ENCODE peak calls at places on chromosomes 11 and 22, in six cellular contexts. One of them, this sample, is unnamed.

GRCh38 chr11:114232400-114233070 is 63.7 kb upstream of the NNMT start:
- DNase-seq in IMR-90: no peak
- DNase-seq in adrenal gland: no peak
- DNase-seq in CD8-positive, alpha-beta T cell: no peak
- DNase-seq in dorsolateral prefrontal cortex: no peak
- DNase-seq in thyroid gland: no peak
- DNase-seq in this sample: no peak

GRCh38 chr11:70705097-70705496 is 306.8 kb downstream of the CTTN start:
- DNase-seq in CD8-positive, alpha-beta T cell: no peak
- DNase-seq in adrenal gland: no peak
- DNase-seq in IMR-90: no peak
- DNase-seq in dorsolateral prefrontal cortex: no peak
- DNase-seq in thyroid gland: no peak
- DNase-seq in this sample: no peak

GRCh38 chr11:14342906-14343305 is 16.1 kb downstream of the RRAS2 start:
- DNase-seq in dorsolateral prefrontal cortex: no peak
- DNase-seq in CD8-positive, alpha-beta T cell: no peak
- DNase-seq in thyroid gland: no peak
- DNase-seq in adrenal gland: no peak
- DNase-seq in IMR-90: peak; percentile 82
- DNase-seq in this sample: no peak

GRCh38 chr11:114233755-114234154 is 62.4 kb upstream of the NNMT start:
- DNase-seq in adrenal gland: no peak
- DNase-seq in dorsolateral prefrontal cortex: no peak
- DNase-seq in CD8-positive, alpha-beta T cell: no peak
- DNase-seq in thyroid gland: peak; percentile 32
- DNase-seq in IMR-90: peak; percentile 0
- DNase-seq in this sample: no peak

GRCh38 chr11:19817870-19818269 is 105.2 kb downstream of the NAV2 start:
- DNase-seq in dorsolateral prefrontal cortex: no peak
- DNase-seq in thyroid gland: no peak
- DNase-seq in IMR-90: no peak
- DNase-seq in adrenal gland: no peak
- DNase-seq in CD8-positive, alpha-beta T cell: no peak
- DNase-seq in this sample: no peak

GRCh38 chr22:47872761-47873535 is 1110.5 kb downstream of the TBC1D22A start:
- DNase-seq in thyroid gland: no peak
- DNase-seq in dorsolateral prefrontal cortex: no peak
- DNase-seq in adrenal gland: no peak
- DNase-seq in CD8-positive, alpha-beta T cell: no peak
- DNase-seq in IMR-90: no peak
- DNase-seq in this sample: no peak

GRCh38 chr11:75497788-75498404 is 27.8 kb downstream of the GDPD5 start:
- DNase-seq in CD8-positive, alpha-beta T cell: no peak
- DNase-seq in dorsolateral prefrontal cortex: no peak
- DNase-seq in thyroid gland: no peak
- DNase-seq in IMR-90: no peak
- DNase-seq in adrenal gland: no peak
- DNase-seq in this sample: no peak

GRCh38 chr11:119491753-119492455 is 68.9 kb upstream of the THY1 start:
- DNase-seq in CD8-positive, alpha-beta T cell: no peak
- DNase-seq in dorsolateral prefrontal cortex: no peak
- DNase-seq in thyroid gland: no peak
- DNase-seq in IMR-90: peak; percentile 12
- DNase-seq in adrenal gland: no peak
- DNase-seq in this sample: no peak

GRCh38 chr11:2796091-2796490 is 89.5 kb downstream of the CDKN1C start:
- DNase-seq in IMR-90: no peak
- DNase-seq in CD8-positive, alpha-beta T cell: no peak
- DNase-seq in dorsolateral prefrontal cortex: peak; percentile 36
- DNase-seq in adrenal gland: peak; percentile 14
- DNase-seq in thyroid gland: no peak
- DNase-seq in this sample: no peak

GRCh38 chr22:31451709-31452571 is 37.7 kb downstream of the EIF4ENIF1 start:
- DNase-seq in IMR-90: peak; percentile 59
- DNase-seq in dorsolateral prefrontal cortex: no peak
- DNase-seq in adrenal gland: no peak
- DNase-seq in thyroid gland: peak; percentile 25
- DNase-seq in CD8-positive, alpha-beta T cell: no peak
- DNase-seq in this sample: no peak

GRCh38 chr22:24525416-24526037 is 29.4 kb downstream of the GUCD1 start:
- DNase-seq in adrenal gland: peak; percentile 84
- DNase-seq in dorsolateral prefrontal cortex: peak; percentile 68
- DNase-seq in thyroid gland: peak; percentile 75
- DNase-seq in IMR-90: peak; percentile 65
- DNase-seq in CD8-positive, alpha-beta T cell: peak; percentile 64
- DNase-seq in this sample: peak; percentile 28

GRCh38 chr11:1041936-1042608 is 5.6 kb upstream of the MUC6 start:
- DNase-seq in dorsolateral prefrontal cortex: no peak
- DNase-seq in IMR-90: no peak
- DNase-seq in CD8-positive, alpha-beta T cell: no peak
- DNase-seq in adrenal gland: no peak
- DNase-seq in thyroid gland: no peak
- DNase-seq in this sample: no peak
- TF ChIP-seq CTCF in dorsolateral prefrontal cortex: no peak
- TF ChIP-seq CTCF in IMR-90: no peak
- TF ChIP-seq CTCF in CD8-positive, alpha-beta T cell: no peak
- TF ChIP-seq CTCF in adrenal gland: no peak
- TF ChIP-seq CTCF in thyroid gland: no peak
- TF ChIP-seq CTCF in this sample: no peak

GRCh38 chr22:36770116-36770945 is 5.6 kb downstream of the IFT27 start:
- DNase-seq in thyroid gland: no peak
- DNase-seq in dorsolateral prefrontal cortex: peak; percentile 33
- DNase-seq in IMR-90: no peak
- DNase-seq in CD8-positive, alpha-beta T cell: no peak
- DNase-seq in adrenal gland: peak; percentile 17
- DNase-seq in this sample: no peak
- H3K4me3 ChIP-seq in thyroid gland: no peak overlapping the region
- H3K4me3 ChIP-seq in dorsolateral prefrontal cortex: no peak overlapping the region
- H3K4me3 ChIP-seq in IMR-90: no peak overlapping the region
- H3K4me3 ChIP-seq in CD8-positive, alpha-beta T cell: no peak overlapping the region
- H3K4me3 ChIP-seq in adrenal gland: no peak overlapping the region
- H3K4me3 ChIP-seq in this sample: no peak overlapping the region

DNA sequence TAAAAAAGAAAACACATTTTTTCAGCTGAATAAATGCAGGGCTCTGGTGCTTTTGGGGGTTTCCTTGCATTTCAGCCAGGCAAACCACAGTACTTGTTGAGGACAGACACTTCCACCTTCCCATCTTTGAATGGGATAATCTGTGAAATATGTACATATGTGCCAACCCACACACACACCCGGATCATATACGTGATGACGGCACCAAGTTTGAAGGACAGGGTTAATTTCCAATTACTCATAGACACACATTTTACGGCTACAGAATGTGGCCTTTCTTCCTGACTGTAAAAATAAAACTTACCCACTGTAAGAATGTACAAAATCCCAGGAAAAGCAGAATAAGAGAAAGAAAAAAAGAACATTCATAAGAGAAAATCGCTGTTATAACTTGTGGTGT is 104.3 kb downstream of the MPPED2 start:
- DNase-seq in adrenal gland: no peak
- DNase-seq in IMR-90: no peak
- DNase-seq in CD8-positive, alpha-beta T cell: no peak
- DNase-seq in thyroid gland: no peak
- DNase-seq in dorsolateral prefrontal cortex: no peak
- DNase-seq in this sample: no peak
- H3K27ac ChIP-seq in adrenal gland: no peak overlapping the region
- H3K27ac ChIP-seq in IMR-90: no peak overlapping the region
- H3K27ac ChIP-seq in CD8-positive, alpha-beta T cell: no peak overlapping the region
- H3K27ac ChIP-seq in thyroid gland: peak overlapping the region; percentile 11
- H3K27ac ChIP-seq in dorsolateral prefrontal cortex: no peak overlapping the region
- H3K27ac ChIP-seq in this sample: peak overlapping the region; percentile 85

DNA sequence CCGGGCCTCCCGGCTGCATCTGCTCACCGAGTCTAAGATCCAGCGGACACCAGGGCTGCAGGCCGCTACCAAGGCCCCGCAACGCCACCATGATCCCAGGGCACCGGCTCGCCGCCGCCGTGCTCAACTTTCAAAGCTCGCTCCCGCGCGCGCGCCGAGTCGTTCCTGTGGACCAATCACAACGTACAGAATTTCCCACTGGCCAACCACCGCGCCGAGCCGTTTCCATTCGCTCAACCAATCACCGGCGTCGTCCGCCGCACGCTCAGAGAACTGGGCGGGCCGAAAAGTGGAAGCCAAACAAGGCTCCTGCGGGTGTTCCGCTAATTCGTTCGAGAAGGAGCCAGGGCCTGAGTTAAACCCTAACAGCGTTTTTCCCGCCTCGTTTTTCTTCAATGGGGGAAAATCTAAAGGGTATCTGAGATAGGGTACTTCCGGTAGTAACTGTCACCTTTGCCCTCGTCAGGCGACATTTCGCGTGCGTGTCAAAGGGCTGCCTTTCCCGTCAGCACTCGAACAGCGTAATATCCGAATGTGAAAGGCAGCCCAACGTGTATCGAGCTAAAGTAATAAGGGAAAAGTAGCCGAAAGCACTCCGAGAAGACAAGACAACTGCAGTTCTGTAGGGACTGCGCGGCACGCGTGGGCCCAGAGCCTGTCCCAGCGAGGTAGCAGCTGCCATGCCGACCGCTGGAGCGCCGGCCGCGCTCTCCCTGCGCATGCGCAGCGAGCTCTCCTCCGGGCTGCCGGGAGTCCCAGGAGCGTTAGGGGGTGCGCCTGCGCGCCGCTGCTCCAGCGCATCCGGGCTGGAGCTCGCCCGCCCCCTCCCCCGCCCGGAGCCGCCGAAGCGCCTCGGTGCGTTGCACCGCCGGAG is at the start of the genes NCAPD3 and VPS26B:
- DNase-seq in IMR-90: peak; percentile 93
- DNase-seq in CD8-positive, alpha-beta T cell: peak; percentile 92
- DNase-seq in adrenal gland: peak; percentile 98
- DNase-seq in thyroid gland: peak; percentile 98
- DNase-seq in dorsolateral prefrontal cortex: peak; percentile 96
- DNase-seq in this sample: peak; percentile 92
- TF ChIP-seq CTCF in IMR-90: no peak
- TF ChIP-seq CTCF in CD8-positive, alpha-beta T cell: no peak
- TF ChIP-seq CTCF in adrenal gland: no peak
- TF ChIP-seq CTCF in thyroid gland: no peak
- TF ChIP-seq CTCF in dorsolateral prefrontal cortex: no peak
- TF ChIP-seq CTCF in this sample: peak; percentile 19

DNA sequence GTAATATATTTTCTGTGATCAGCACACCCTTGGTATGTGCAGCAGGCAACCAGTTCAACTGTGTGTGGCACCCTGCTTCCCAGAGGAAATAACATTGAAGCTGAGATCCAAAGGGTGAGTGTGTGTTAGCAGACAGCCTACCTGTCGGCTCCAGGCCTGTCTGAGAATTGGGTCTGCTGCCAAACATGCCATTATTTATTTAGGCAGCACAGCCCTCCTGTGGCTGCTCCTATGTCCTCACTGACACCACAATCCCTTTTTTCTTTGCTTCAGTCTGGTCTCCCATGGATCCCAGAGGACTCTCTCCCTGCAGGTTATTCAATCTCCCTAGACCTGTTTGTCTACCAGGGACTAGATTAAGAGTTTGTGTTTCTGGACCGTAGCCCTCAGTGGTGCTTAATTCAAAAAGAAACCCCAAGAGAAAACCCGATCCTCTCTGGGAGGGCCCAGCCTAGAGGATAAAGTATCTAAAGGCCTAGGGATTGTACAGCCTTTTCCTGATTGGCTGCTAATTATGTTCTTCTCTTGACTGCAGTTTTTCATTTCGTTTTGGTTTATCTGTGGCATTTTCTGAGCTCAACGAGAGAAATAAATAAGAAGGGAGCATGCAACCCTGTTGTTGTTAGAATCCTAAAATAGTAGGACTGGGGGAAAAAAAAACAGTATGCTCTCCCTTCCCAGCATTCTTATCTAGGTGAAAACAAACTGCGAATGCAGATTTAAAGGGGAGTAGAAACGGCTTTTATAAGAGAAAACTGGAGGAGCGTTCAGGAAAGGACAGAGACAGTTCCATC is 24.1 kb downstream of the KCNE3 start:
- DNase-seq in CD8-positive, alpha-beta T cell: no peak
- DNase-seq in adrenal gland: no peak
- DNase-seq in thyroid gland: peak; percentile 85
- DNase-seq in IMR-90: peak; percentile 11
- DNase-seq in dorsolateral prefrontal cortex: no peak
- DNase-seq in this sample: no peak
- H3K4me3 ChIP-seq in CD8-positive, alpha-beta T cell: no peak overlapping the region
- H3K4me3 ChIP-seq in adrenal gland: no peak overlapping the region
- H3K4me3 ChIP-seq in thyroid gland: no peak overlapping the region
- H3K4me3 ChIP-seq in IMR-90: no peak overlapping the region
- H3K4me3 ChIP-seq in dorsolateral prefrontal cortex: no peak overlapping the region
- H3K4me3 ChIP-seq in this sample: peak overlapping the region; percentile 42

GRCh38 chr11:47433991-47434786 is 8.0 kb upstream of the PSMC3 start:
- DNase-seq in dorsolateral prefrontal cortex: no peak
- DNase-seq in CD8-positive, alpha-beta T cell: no peak
- DNase-seq in adrenal gland: peak; percentile 88
- DNase-seq in IMR-90: peak; percentile 70
- DNase-seq in thyroid gland: peak; percentile 77
- DNase-seq in this sample: peak; percentile 21
- H3K27ac ChIP-seq in dorsolateral prefrontal cortex: no peak overlapping the region
- H3K27ac ChIP-seq in CD8-positive, alpha-beta T cell: no peak overlapping the region
- H3K27ac ChIP-seq in adrenal gland: peak overlapping the region; percentile 90
- H3K27ac ChIP-seq in IMR-90: no peak overlapping the region
- H3K27ac ChIP-seq in thyroid gland: peak overlapping the region; percentile 67
- H3K27ac ChIP-seq in this sample: peak overlapping the region; percentile 55

GRCh38 chr22:38705235-38706100 is at the start of gene GTPBP1:
- DNase-seq in thyroid gland: peak; percentile 99
- DNase-seq in dorsolateral prefrontal cortex: peak; percentile 98
- DNase-seq in adrenal gland: peak; percentile 99
- DNase-seq in IMR-90: peak; percentile 100
- DNase-seq in CD8-positive, alpha-beta T cell: peak; percentile 94
- DNase-seq in this sample: peak; percentile 99
- TF ChIP-seq CTCF in thyroid gland: peak; percentile 10
- TF ChIP-seq CTCF in dorsolateral prefrontal cortex: peak; percentile 17
- TF ChIP-seq CTCF in adrenal gland: no peak
- TF ChIP-seq CTCF in IMR-90: peak; percentile 13
- TF ChIP-seq CTCF in CD8-positive, alpha-beta T cell: no peak
- TF ChIP-seq CTCF in this sample: no peak